ENCODE peak calls at places on chromosome 17, in four cellular contexts. O is cardiac muscle cell, T is GM04503, I is T-helper 9 cell. D is an unnamed sample.

GRCh38 chr17:37373530-37374159 is 2.1 kb upstream of the C17orf78 start:
- DNase-seq in O (peak), T (no peak), I (peak), D (peak)

GRCh38 chr17:43169561-43170139 is 1.4 kb upstream of the NBR1 start:
- DNase-seq in O (no peak), T (no peak), I (no peak), D (no peak)

GRCh38 chr17:5780476-5780875 is 196.2 kb upstream of the NLRP1 start:
- DNase-seq in O (no peak), T (no peak), I (no peak), D (no peak)

GRCh38 chr17:63940584-63940983 is 8.5 kb upstream of the CD79B start:
- DNase-seq in O (no peak), T (no peak), I (no peak), D (no peak)

GRCh38 chr17:55435408-55435807 is 13.8 kb upstream of the MMD start:
- DNase-seq in O (no peak), T (no peak), I (no peak), D (no peak)

GRCh38 chr17:35730400-35731005 is 936 bp upstream of the RASL10B start:
- DNase-seq in O (no peak), T (no peak), I (no peak), D (no peak)

GRCh38 chr17:12765544-12765943 is 23.8 kb upstream of the ARHGAP44 start:
- DNase-seq in O (no peak), T (no peak), I (no peak), D (peak)

GRCh38 chr17:47698749-47699535 is 5.0 kb downstream of the TBKBP1 start:
- DNase-seq in O (peak), T (no peak), I (peak), D (no peak)

GRCh38 chr17:3988297-3989120 is 24.3 kb upstream of the ATP2A3 start:
- DNase-seq in O (no peak), T (no peak), I (no peak), D (no peak)

GRCh38 chr17:64780096-64781012 is 118.2 kb upstream of the SMURF2 start:
- DNase-seq in O (peak), T (no peak), I (peak), D (no peak)

GRCh38 chr17:78437508-78438169 is 59.2 kb downstream of the PGS1 start:
- DNase-seq in O (no peak), T (no peak), I (no peak), D (no peak)

GRCh38 chr17:55609737-55610201 is 98.5 kb upstream of the SMIM36 start:
- DNase-seq in O (peak), T (no peak), I (no peak), D (no peak)

GRCh38 chr17:62704381-62704971 is 77.0 kb downstream of the MRC2 start:
- DNase-seq in O (peak), T (no peak), I (no peak), D (no peak)

GRCh38 chr17:73359987-73360410 is 48.2 kb upstream of the CDC42EP4 start:
- DNase-seq in O (no peak), T (no peak), I (no peak), D (no peak)

GRCh38 chr17:31695456-31696090 is 163.5 kb downstream of the COPRS start:
- DNase-seq in O (no peak), T (no peak), I (no peak), D (no peak)

GRCh38 chr17:59769891-59770290 is 62.4 kb downstream of the VMP1 start:
- DNase-seq in O (no peak), T (no peak), I (no peak), D (no peak)

GRCh38 chr17:19664821-19665181 is 16.2 kb downstream of the ALDH3A2 start:
- DNase-seq in O (no peak), T (no peak), I (no peak), D (no peak)

GRCh38 chr17:80187493-80187892 is 17.7 kb downstream of the CARD14 start:
- DNase-seq in O (no peak), T (no peak), I (no peak), D (no peak)

GRCh38 chr17:11209906-11210305 is 31.1 kb upstream of the SHISA6 start:
- DNase-seq in O (no peak), T (no peak), I (no peak), D (no peak)

GRCh38 chr17:29066603-29067002 is 23.7 kb downstream of the PIPOX start:
- DNase-seq in O (no peak), T (no peak), I (no peak), D (no peak)

GRCh38 chr17:28193241-28193640 is 125.8 kb upstream of the TMEM97 start:
- DNase-seq in O (no peak), T (no peak), I (no peak), D (no peak)

GRCh38 chr17:82318772-82319606 is 1.6 kb upstream of the CD7 start:
- DNase-seq in O (no peak), T (no peak), I (no peak), D (no peak)

GRCh38 chr17:17304521-17304985 is 1.4 kb downstream of the NT5M start:
- DNase-seq in O (peak), T (no peak), I (no peak), D (no peak)

GRCh38 chr17:82065638-82066303 is at the start of gene DUS1L:
- DNase-seq in O (peak), T (no peak), I (peak), D (no peak)

GRCh38 chr17:14330492-14330920 is 29.6 kb downstream of the HS3ST3B1 start:
- DNase-seq in O (no peak), T (peak), I (no peak), D (no peak)

GRCh38 chr17:20996724-20997615 is 45.8 kb downstream of the USP22 start:
- DNase-seq in O (no peak), T (no peak), I (no peak), D (no peak)

GRCh38 chr17:4554441-4554996 is 665 bp downstream of the MYBBP1A start:
- DNase-seq in O (no peak), T (no peak), I (no peak), D (no peak)

GRCh38 chr17:29663155-29663554 is 40.4 kb upstream of the CORO6 start:
- DNase-seq in O (peak), T (no peak), I (no peak), D (no peak)

GRCh38 chr17:73099504-73099903 is 7.0 kb upstream of the SLC39A11 start:
- DNase-seq in O (no peak), T (no peak), I (no peak), D (no peak)

GRCh38 chr17:73232587-73233373 is 28.9 kb downstream of the CPSF4L start:
- DNase-seq in O (peak), T (no peak), I (peak), D (no peak)

GRCh38 chr17:31449746-31450145 is 58.3 kb downstream of the RAB11FIP4 start:
- DNase-seq in O (no peak), T (no peak), I (no peak), D (no peak)

GRCh38 chr17:66904760-66905637 is 59.5 kb upstream of the CACNG4 start:
- DNase-seq in O (peak), T (peak), I (no peak), D (no peak)

GRCh38 chr17:10769840-10770239 is 34.1 kb downstream of the TMEM238L start:
- DNase-seq in O (no peak), T (no peak), I (no peak), D (no peak)

GRCh38 chr17:78289802-78290363 is 58.5 kb downstream of the TMEM235 start:
- DNase-seq in O (peak), T (peak), I (peak), D (peak)

GRCh38 chr17:50280068-50280467 is 5.8 kb downstream of the TMEM92 start:
- DNase-seq in O (no peak), T (no peak), I (no peak), D (no peak)

GRCh38 chr17:34242553-34242952 is 12.5 kb upstream of the CCL2 start:
- DNase-seq in O (no peak), T (no peak), I (no peak), D (no peak)

GRCh38 chr17:30720013-30720471 is 104.5 kb downstream of the CRLF3 start:
- DNase-seq in O (no peak), T (no peak), I (no peak), D (no peak)

GRCh38 chr17:50299776-50300175 is 25.5 kb downstream of the TMEM92 start:
- DNase-seq in O (no peak), T (no peak), I (no peak), D (no peak)